ENCODE peak calls at places on chromosomes 4 and X, in four cellular contexts. One of them, this sample, is unnamed.

GRCh38 chr4:48222491-48222890 is 47.1 kb downstream of the TEC start:
- DNase-seq in GM12878: no peak
- DNase-seq in K562: no peak
- DNase-seq in HepG2: no peak
- DNase-seq in this sample: no peak

GRCh38 chr4:102734591-102735385 is 26.0 kb downstream of the MANBA start:
- DNase-seq in HepG2: peak; percentile 65
- DNase-seq in GM12878: peak; percentile 39
- DNase-seq in K562: peak; percentile 15
- DNase-seq in this sample: no peak

GRCh38 chrX:133923113-133923512 is 62.3 kb downstream of the GPC3 start:
- DNase-seq in K562: no peak
- DNase-seq in GM12878: no peak
- DNase-seq in HepG2: no peak
- DNase-seq in this sample: no peak

GRCh38 chrX:152958524-152959465 is 35.1 kb downstream of the PNMA5 start:
- DNase-seq in K562: peak; percentile 88
- DNase-seq in HepG2: peak; percentile 54
- DNase-seq in GM12878: peak; percentile 55
- DNase-seq in this sample: peak; percentile 86

GRCh38 chr4:86626066-86626465 is 32.0 kb downstream of the PTPN13 start:
- DNase-seq in K562: no peak
- DNase-seq in HepG2: no peak
- DNase-seq in GM12878: no peak
- DNase-seq in this sample: no peak

GRCh38 chr4:78059524-78059889 is 2.4 kb downstream of the FRAS1 start:
- DNase-seq in GM12878: no peak
- DNase-seq in HepG2: peak; percentile 87
- DNase-seq in K562: peak; percentile 58
- DNase-seq in this sample: peak; percentile 75

GRCh38 chrX:10450229-10450958 is 170.0 kb downstream of the MID1 start:
- DNase-seq in GM12878: no peak
- DNase-seq in K562: no peak
- DNase-seq in HepG2: no peak
- DNase-seq in this sample: no peak

GRCh38 chr4:167622481-167623240 is 388.4 kb upstream of the SPOCK3 start:
- DNase-seq in GM12878: no peak
- DNase-seq in K562: peak; percentile 27
- DNase-seq in HepG2: peak; percentile 10
- DNase-seq in this sample: peak; percentile 70

GRCh38 chr4:6419452-6420028 is 52.9 kb downstream of the PPP2R2C start:
- DNase-seq in K562: no peak
- DNase-seq in GM12878: no peak
- DNase-seq in HepG2: no peak
- DNase-seq in this sample: no peak

GRCh38 chr4:153467154-153467896 is 1.2 kb downstream of the TMEM131L start:
- DNase-seq in K562: peak; percentile 69
- DNase-seq in HepG2: peak; percentile 52
- DNase-seq in GM12878: peak; percentile 88
- DNase-seq in this sample: peak; percentile 71

GRCh38 chr4:145055533-145056257 is 42.3 kb downstream of the ANAPC10 start:
- DNase-seq in K562: no peak
- DNase-seq in HepG2: no peak
- DNase-seq in GM12878: no peak
- DNase-seq in this sample: no peak

GRCh38 chr4:28357985-28358384 is 1497.3 kb downstream of the STIM2 start:
- DNase-seq in K562: no peak
- DNase-seq in HepG2: no peak
- DNase-seq in GM12878: no peak
- DNase-seq in this sample: peak; percentile 32

GRCh38 chr4:145933134-145933533 is 5.5 kb downstream of the ZNF827 start:
- DNase-seq in K562: no peak
- DNase-seq in GM12878: no peak
- DNase-seq in HepG2: no peak
- DNase-seq in this sample: no peak

GRCh38 chr4:185305979-185306442 is 89.7 kb downstream of the LRP2BP start:
- DNase-seq in GM12878: no peak
- DNase-seq in K562: no peak
- DNase-seq in HepG2: no peak
- DNase-seq in this sample: no peak

GRCh38 chr4:185311113-185311888 is 84.4 kb downstream of the LRP2BP start:
- DNase-seq in HepG2: no peak
- DNase-seq in GM12878: peak; percentile 53
- DNase-seq in K562: no peak
- DNase-seq in this sample: no peak

GRCh38 chr4:185307136-185307950 is 88.4 kb downstream of the LRP2BP start:
- DNase-seq in K562: no peak
- DNase-seq in HepG2: no peak
- DNase-seq in GM12878: peak; percentile 97
- DNase-seq in this sample: no peak

GRCh38 chr4:185312699-185313098 is 83.0 kb downstream of the LRP2BP start:
- DNase-seq in K562: no peak
- DNase-seq in GM12878: no peak
- DNase-seq in HepG2: no peak
- DNase-seq in this sample: no peak

GRCh38 chr4:185309770-185310169 is 86.0 kb downstream of the LRP2BP start:
- DNase-seq in GM12878: peak; percentile 78
- DNase-seq in K562: no peak
- DNase-seq in HepG2: no peak
- DNase-seq in this sample: no peak
- TF ChIP-seq ETV6 in GM12878: no peak
- TF ChIP-seq ETV6 in K562: no peak
- TF ChIP-seq ETV6 in HepG2: no peak
- TF ChIP-seq ETV6 in this sample: no peak

GRCh38 chr4:1753256-1753655 is 31.9 kb downstream of the TACC3 start:
- DNase-seq in K562: no peak
- DNase-seq in HepG2: no peak
- DNase-seq in GM12878: no peak
- DNase-seq in this sample: no peak

GRCh38 chr4:1751155-1751918 is 30.0 kb downstream of the TACC3 start:
- DNase-seq in GM12878: no peak
- DNase-seq in HepG2: no peak
- DNase-seq in K562: no peak
- DNase-seq in this sample: no peak

GRCh38 chr4:1751919-1752283 is 30.6 kb downstream of the TACC3 start:
- DNase-seq in K562: peak; percentile 45
- DNase-seq in HepG2: peak; percentile 52
- DNase-seq in GM12878: no peak
- DNase-seq in this sample: no peak

GRCh38 chr4:1753692-1754311 is 32.5 kb downstream of the TACC3 start:
- DNase-seq in K562: no peak
- DNase-seq in HepG2: peak; percentile 39
- DNase-seq in GM12878: no peak
- DNase-seq in this sample: no peak

GRCh38 chr4:1752284-1753041 is 31.1 kb downstream of the TACC3 start:
- DNase-seq in GM12878: no peak
- DNase-seq in K562: peak; percentile 49
- DNase-seq in HepG2: peak; percentile 69
- DNase-seq in this sample: no peak
- TF ChIP-seq ETV6 in GM12878: no peak
- TF ChIP-seq ETV6 in K562: no peak
- TF ChIP-seq ETV6 in HepG2: no peak
- TF ChIP-seq ETV6 in this sample: no peak

GRCh38 chr4:121138445-121138844 is 25.7 kb downstream of the TNIP3 start:
- DNase-seq in K562: no peak
- DNase-seq in HepG2: no peak
- DNase-seq in GM12878: no peak
- DNase-seq in this sample: no peak
- TF ChIP-seq ETV6 in K562: no peak
- TF ChIP-seq ETV6 in HepG2: no peak
- TF ChIP-seq ETV6 in GM12878: no peak
- TF ChIP-seq ETV6 in this sample: no peak

GRCh38 chr4:174716986-174717770 is 111.9 kb downstream of the GLRA3 start:
- DNase-seq in GM12878: no peak
- DNase-seq in K562: no peak
- DNase-seq in HepG2: no peak
- DNase-seq in this sample: no peak

GRCh38 chr4:174713181-174713580 is 115.9 kb downstream of the GLRA3 start:
- DNase-seq in K562: no peak
- DNase-seq in GM12878: no peak
- DNase-seq in HepG2: no peak
- DNase-seq in this sample: no peak

GRCh38 chr4:174717788-174718187 is 111.3 kb downstream of the GLRA3 start:
- DNase-seq in K562: no peak
- DNase-seq in HepG2: no peak
- DNase-seq in GM12878: no peak
- DNase-seq in this sample: no peak

GRCh38 chr4:174713821-174714220 is 115.2 kb downstream of the GLRA3 start:
- DNase-seq in GM12878: no peak
- DNase-seq in K562: no peak
- DNase-seq in HepG2: no peak
- DNase-seq in this sample: no peak

DNA sequence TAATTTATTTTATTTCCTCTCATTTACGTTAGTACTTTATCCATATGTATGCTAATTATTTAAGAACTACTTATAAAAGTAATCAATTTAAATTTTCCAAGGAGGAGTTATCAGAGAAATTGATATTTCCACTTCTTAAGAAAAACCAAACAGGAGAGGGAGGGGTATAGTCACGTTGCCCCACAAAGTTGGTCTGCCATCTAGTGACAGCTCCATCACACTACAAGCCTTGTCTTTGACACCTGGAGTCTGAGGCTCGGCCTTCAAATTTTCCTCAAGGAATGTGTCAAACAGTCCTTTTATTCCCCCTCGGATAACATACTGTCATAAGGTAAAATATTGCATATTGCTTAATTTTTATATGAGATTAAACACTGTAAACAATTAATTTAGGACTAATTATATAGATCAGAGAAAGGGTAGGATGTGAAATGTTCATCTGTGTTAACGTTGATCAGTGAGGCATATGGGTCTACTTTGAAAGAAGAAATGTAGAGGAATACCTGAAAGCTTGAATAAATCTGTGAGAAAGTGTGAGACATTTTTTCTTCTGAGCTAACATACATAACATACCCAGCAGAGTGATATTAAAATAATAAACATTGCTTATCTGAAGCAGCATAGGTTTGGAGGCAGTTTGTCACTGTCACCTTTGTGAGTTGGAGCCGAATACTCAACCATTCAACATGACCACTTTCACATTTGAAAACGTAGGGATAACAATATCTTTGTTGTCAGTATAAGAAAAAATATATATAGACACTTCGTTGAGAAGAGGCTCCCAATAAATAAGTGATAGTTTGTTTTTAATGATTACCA is 114.4 kb downstream of the GLRA3 start:
- DNase-seq in HepG2: peak; percentile 17
- DNase-seq in GM12878: no peak
- DNase-seq in K562: peak; percentile 74
- DNase-seq in this sample: peak; percentile 53
- TF ChIP-seq ETV6 in HepG2: no peak
- TF ChIP-seq ETV6 in GM12878: no peak
- TF ChIP-seq ETV6 in K562: no peak
- TF ChIP-seq ETV6 in this sample: no peak

DNA sequence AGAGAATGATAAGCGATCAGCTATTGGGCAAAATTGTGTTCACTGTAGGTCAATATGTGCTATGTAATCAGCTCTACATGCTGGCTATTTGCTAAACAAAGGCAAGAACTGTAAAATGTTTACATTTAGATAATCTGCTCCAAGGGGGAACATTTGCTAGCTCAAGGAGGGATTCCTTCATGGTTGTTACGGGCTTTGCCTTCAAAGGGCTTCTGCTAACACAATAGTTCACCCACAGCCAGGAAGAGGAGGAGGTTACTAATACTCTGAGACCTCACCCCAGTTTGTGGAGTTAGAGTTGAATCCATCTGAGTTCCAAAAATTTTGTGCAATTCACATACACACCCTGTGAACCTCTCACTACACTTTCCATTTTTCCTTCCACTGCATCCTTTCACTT is 107.6 kb upstream of the BMP3 start:
- DNase-seq in HepG2: no peak
- DNase-seq in GM12878: no peak
- DNase-seq in K562: no peak
- DNase-seq in this sample: no peak
- TF ChIP-seq ETV6 in HepG2: no peak
- TF ChIP-seq ETV6 in GM12878: no peak
- TF ChIP-seq ETV6 in K562: no peak
- TF ChIP-seq ETV6 in this sample: no peak

GRCh38 chrX:13081385-13082285 is 37.2 kb upstream of the FAM9C start:
- DNase-seq in GM12878: peak; percentile 77
- DNase-seq in K562: no peak
- DNase-seq in HepG2: no peak
- DNase-seq in this sample: no peak
- TF ChIP-seq ETV6 in GM12878: no peak
- TF ChIP-seq ETV6 in K562: no peak
- TF ChIP-seq ETV6 in HepG2: no peak
- TF ChIP-seq ETV6 in this sample: no peak

GRCh38 chr4:109251396-109251795 is 51.1 kb downstream of the COL25A1 start:
- DNase-seq in HepG2: peak; percentile 3
- DNase-seq in K562: no peak
- DNase-seq in GM12878: no peak
- DNase-seq in this sample: no peak

GRCh38 chr4:109256847-109257246 is 45.6 kb downstream of the COL25A1 start:
- DNase-seq in HepG2: no peak
- DNase-seq in K562: no peak
- DNase-seq in GM12878: no peak
- DNase-seq in this sample: no peak

GRCh38 chr4:109254845-109255244 is 47.6 kb downstream of the COL25A1 start:
- DNase-seq in GM12878: no peak
- DNase-seq in K562: no peak
- DNase-seq in HepG2: no peak
- DNase-seq in this sample: no peak
- TF ChIP-seq ETV6 in GM12878: no peak
- TF ChIP-seq ETV6 in K562: no peak
- TF ChIP-seq ETV6 in HepG2: no peak
- TF ChIP-seq ETV6 in this sample: no peak

This sample was measured in WTC11.